ENCODE peak calls at places on chromosomes 13 and 19, in nine cellular contexts. One of them, this sample, is unnamed.

GRCh38 chr19:1254081-1254527 is 5.7 kb downstream of the MIDN start:
- DNase-seq in lower leg skin: no peak
- DNase-seq in GM12865: no peak
- DNase-seq in fibroblast of the aortic adventitia: no peak
- DNase-seq in heart right ventricle: no peak
- DNase-seq in neural progenitor cell: no peak
- DNase-seq in AG10803: no peak
- DNase-seq in ovary: peak
- DNase-seq in epithelial cell of esophagus: no peak
- DNase-seq in this sample: peak

GRCh38 chr19:16585808-16586476 is 13.7 kb upstream of the SLC35E1 start:
- DNase-seq in lower leg skin: no peak
- DNase-seq in GM12865: peak
- DNase-seq in fibroblast of the aortic adventitia: no peak
- DNase-seq in heart right ventricle: no peak
- DNase-seq in neural progenitor cell: no peak
- DNase-seq in AG10803: no peak
- DNase-seq in ovary: no peak
- DNase-seq in epithelial cell of esophagus: peak
- DNase-seq in this sample: peak

GRCh38 chr13:99314640-99315176 is 7.5 kb upstream of the GPR183 start:
- DNase-seq in lower leg skin: no peak
- DNase-seq in GM12865: no peak
- DNase-seq in fibroblast of the aortic adventitia: no peak
- DNase-seq in heart right ventricle: no peak
- DNase-seq in neural progenitor cell: no peak
- DNase-seq in AG10803: no peak
- DNase-seq in ovary: no peak
- DNase-seq in epithelial cell of esophagus: no peak
- DNase-seq in this sample: no peak

GRCh38 chr13:32846020-32846451 is 170.2 kb upstream of the KL start:
- DNase-seq in lower leg skin: no peak
- DNase-seq in GM12865: no peak
- DNase-seq in fibroblast of the aortic adventitia: no peak
- DNase-seq in heart right ventricle: no peak
- DNase-seq in neural progenitor cell: no peak
- DNase-seq in AG10803: no peak
- DNase-seq in ovary: no peak
- DNase-seq in epithelial cell of esophagus: no peak
- DNase-seq in this sample: no peak

GRCh38 chr13:113428469-113428865 is 24.8 kb downstream of the ADPRHL1 start:
- DNase-seq in lower leg skin: no peak
- DNase-seq in GM12865: no peak
- DNase-seq in fibroblast of the aortic adventitia: no peak
- DNase-seq in heart right ventricle: no peak
- DNase-seq in neural progenitor cell: no peak
- DNase-seq in AG10803: no peak
- DNase-seq in ovary: no peak
- DNase-seq in epithelial cell of esophagus: no peak
- DNase-seq in this sample: no peak

GRCh38 chr13:109036091-109036490 is 406.7 kb downstream of the MYO16 start:
- DNase-seq in lower leg skin: no peak
- DNase-seq in GM12865: no peak
- DNase-seq in fibroblast of the aortic adventitia: no peak
- DNase-seq in heart right ventricle: no peak
- DNase-seq in neural progenitor cell: no peak
- DNase-seq in AG10803: peak
- DNase-seq in ovary: no peak
- DNase-seq in epithelial cell of esophagus: no peak
- DNase-seq in this sample: no peak

GRCh38 chr13:37457594-37457993 is 141.0 kb downstream of the POSTN start:
- DNase-seq in lower leg skin: no peak
- DNase-seq in GM12865: no peak
- DNase-seq in fibroblast of the aortic adventitia: peak
- DNase-seq in heart right ventricle: no peak
- DNase-seq in neural progenitor cell: no peak
- DNase-seq in AG10803: no peak
- DNase-seq in ovary: no peak
- DNase-seq in epithelial cell of esophagus: peak
- DNase-seq in this sample: no peak

GRCh38 chr19:38650180-38650775 is 2.8 kb downstream of the ACTN4 start:
- DNase-seq in lower leg skin: no peak
- DNase-seq in GM12865: peak
- DNase-seq in fibroblast of the aortic adventitia: no peak
- DNase-seq in heart right ventricle: no peak
- DNase-seq in neural progenitor cell: no peak
- DNase-seq in AG10803: no peak
- DNase-seq in ovary: no peak
- DNase-seq in epithelial cell of esophagus: peak
- DNase-seq in this sample: peak

DNA sequence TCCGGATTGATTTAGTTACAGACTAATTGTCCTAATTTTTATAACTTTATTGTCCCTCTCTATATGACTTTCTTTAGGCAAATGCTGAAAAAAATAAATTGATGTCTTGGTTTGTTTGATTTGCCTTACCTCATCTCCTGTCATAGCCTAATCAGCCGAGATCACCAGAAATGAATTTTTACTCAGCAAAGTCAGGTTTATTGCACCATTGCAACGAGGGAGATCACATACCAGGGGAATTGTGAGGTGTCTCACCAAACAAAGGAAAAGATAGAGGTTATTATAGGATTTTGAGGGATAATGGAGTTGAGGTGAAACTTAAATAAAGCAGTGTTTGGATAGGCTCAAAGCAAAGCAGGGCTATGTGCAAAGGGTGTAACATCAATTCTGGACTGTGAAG is 372.6 kb downstream of the OXGR1 start:
- DNase-seq in lower leg skin: no peak
- DNase-seq in GM12865: no peak
- DNase-seq in fibroblast of the aortic adventitia: no peak
- DNase-seq in heart right ventricle: no peak
- DNase-seq in neural progenitor cell: no peak
- DNase-seq in AG10803: no peak
- DNase-seq in ovary: no peak
- DNase-seq in epithelial cell of esophagus: peak
- DNase-seq in this sample: no peak
- H3K4me3 ChIP-seq in lower leg skin: no peak
- H3K4me3 ChIP-seq in GM12865: no peak
- H3K4me3 ChIP-seq in fibroblast of the aortic adventitia: no peak
- H3K4me3 ChIP-seq in heart right ventricle: no peak
- H3K4me3 ChIP-seq in neural progenitor cell: no peak
- H3K4me3 ChIP-seq in AG10803: no peak
- H3K4me3 ChIP-seq in ovary: no peak
- H3K4me3 ChIP-seq in epithelial cell of esophagus: no peak
- H3K4me3 ChIP-seq in this sample: no peak

GRCh38 chr13:50159613-50160012 is 144.4 kb downstream of the KCNRG start:
- DNase-seq in lower leg skin: no peak
- DNase-seq in GM12865: no peak
- DNase-seq in fibroblast of the aortic adventitia: no peak
- DNase-seq in heart right ventricle: no peak
- DNase-seq in neural progenitor cell: no peak
- DNase-seq in AG10803: no peak
- DNase-seq in ovary: no peak
- DNase-seq in epithelial cell of esophagus: no peak
- DNase-seq in this sample: no peak

GRCh38 chr13:50158385-50159165 is 143.3 kb downstream of the KCNRG start:
- DNase-seq in lower leg skin: no peak
- DNase-seq in GM12865: peak
- DNase-seq in fibroblast of the aortic adventitia: no peak
- DNase-seq in heart right ventricle: no peak
- DNase-seq in neural progenitor cell: no peak
- DNase-seq in AG10803: no peak
- DNase-seq in ovary: no peak
- DNase-seq in epithelial cell of esophagus: no peak
- DNase-seq in this sample: no peak

GRCh38 chr13:50161052-50161451 is 145.8 kb downstream of the KCNRG start:
- DNase-seq in lower leg skin: no peak
- DNase-seq in GM12865: no peak
- DNase-seq in fibroblast of the aortic adventitia: peak
- DNase-seq in heart right ventricle: no peak
- DNase-seq in neural progenitor cell: no peak
- DNase-seq in AG10803: peak
- DNase-seq in ovary: no peak
- DNase-seq in epithelial cell of esophagus: peak
- DNase-seq in this sample: no peak

GRCh38 chr13:50162001-50162400 is 146.8 kb downstream of the KCNRG start:
- DNase-seq in lower leg skin: no peak
- DNase-seq in GM12865: no peak
- DNase-seq in fibroblast of the aortic adventitia: peak
- DNase-seq in heart right ventricle: no peak
- DNase-seq in neural progenitor cell: no peak
- DNase-seq in AG10803: peak
- DNase-seq in ovary: no peak
- DNase-seq in epithelial cell of esophagus: peak
- DNase-seq in this sample: no peak

DNA sequence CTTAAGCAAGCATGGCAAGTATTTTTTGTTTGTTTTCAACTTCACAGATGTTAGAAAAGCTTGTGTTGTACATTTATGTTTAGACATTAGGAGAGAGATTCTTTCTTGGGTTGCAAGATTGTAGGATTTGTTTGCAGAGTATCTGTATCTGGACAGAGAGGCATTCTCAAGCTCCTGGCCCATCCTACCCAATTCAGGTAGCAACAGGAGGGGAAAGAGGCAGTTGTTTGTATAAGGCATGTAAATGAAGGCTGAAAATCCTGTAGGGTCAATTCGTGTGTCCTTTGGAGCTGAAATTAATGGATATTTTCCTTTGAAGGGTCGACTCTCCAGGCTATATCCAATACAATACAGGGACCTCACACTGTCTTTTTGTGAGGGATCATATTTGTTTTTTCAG is 147.3 kb downstream of the KCNRG start:
- DNase-seq in lower leg skin: no peak
- DNase-seq in GM12865: no peak
- DNase-seq in fibroblast of the aortic adventitia: no peak
- DNase-seq in heart right ventricle: no peak
- DNase-seq in neural progenitor cell: no peak
- DNase-seq in AG10803: no peak
- DNase-seq in ovary: no peak
- DNase-seq in epithelial cell of esophagus: no peak
- DNase-seq in this sample: no peak
- TF ChIP-seq CTCF in lower leg skin: no peak
- TF ChIP-seq CTCF in GM12865: no peak
- TF ChIP-seq CTCF in fibroblast of the aortic adventitia: no peak
- TF ChIP-seq CTCF in heart right ventricle: no peak
- TF ChIP-seq CTCF in neural progenitor cell: no peak
- TF ChIP-seq CTCF in AG10803: no peak
- TF ChIP-seq CTCF in ovary: no peak
- TF ChIP-seq CTCF in epithelial cell of esophagus: no peak
- TF ChIP-seq CTCF in this sample: no peak

GRCh38 chr19:33189453-33189852 is 4.7 kb upstream of the LRP3 start:
- DNase-seq in lower leg skin: no peak
- DNase-seq in GM12865: no peak
- DNase-seq in fibroblast of the aortic adventitia: no peak
- DNase-seq in heart right ventricle: no peak
- DNase-seq in neural progenitor cell: no peak
- DNase-seq in AG10803: no peak
- DNase-seq in ovary: no peak
- DNase-seq in epithelial cell of esophagus: no peak
- DNase-seq in this sample: no peak

GRCh38 chr19:33191501-33191900 is 2.6 kb upstream of the LRP3 start:
- DNase-seq in lower leg skin: no peak
- DNase-seq in GM12865: no peak
- DNase-seq in fibroblast of the aortic adventitia: no peak
- DNase-seq in heart right ventricle: no peak
- DNase-seq in neural progenitor cell: no peak
- DNase-seq in AG10803: no peak
- DNase-seq in ovary: peak
- DNase-seq in epithelial cell of esophagus: no peak
- DNase-seq in this sample: no peak

GRCh38 chr19:33186835-33187540 is 7.1 kb upstream of the LRP3 start:
- DNase-seq in lower leg skin: no peak
- DNase-seq in GM12865: no peak
- DNase-seq in fibroblast of the aortic adventitia: no peak
- DNase-seq in heart right ventricle: no peak
- DNase-seq in neural progenitor cell: no peak
- DNase-seq in AG10803: no peak
- DNase-seq in ovary: no peak
- DNase-seq in epithelial cell of esophagus: no peak
- DNase-seq in this sample: peak

GRCh38 chr19:33192010-33192409 is 2.1 kb upstream of the LRP3 start:
- DNase-seq in lower leg skin: no peak
- DNase-seq in GM12865: no peak
- DNase-seq in fibroblast of the aortic adventitia: no peak
- DNase-seq in heart right ventricle: no peak
- DNase-seq in neural progenitor cell: peak
- DNase-seq in AG10803: no peak
- DNase-seq in ovary: no peak
- DNase-seq in epithelial cell of esophagus: no peak
- DNase-seq in this sample: no peak

GRCh38 chr19:33186431-33186830 is 7.7 kb upstream of the LRP3 start:
- DNase-seq in lower leg skin: no peak
- DNase-seq in GM12865: no peak
- DNase-seq in fibroblast of the aortic adventitia: no peak
- DNase-seq in heart right ventricle: no peak
- DNase-seq in neural progenitor cell: no peak
- DNase-seq in AG10803: no peak
- DNase-seq in ovary: no peak
- DNase-seq in epithelial cell of esophagus: no peak
- DNase-seq in this sample: no peak
- H3K4me3 ChIP-seq in lower leg skin: no peak
- H3K4me3 ChIP-seq in GM12865: no peak
- H3K4me3 ChIP-seq in fibroblast of the aortic adventitia: no peak
- H3K4me3 ChIP-seq in heart right ventricle: no peak
- H3K4me3 ChIP-seq in neural progenitor cell: no peak
- H3K4me3 ChIP-seq in AG10803: no peak
- H3K4me3 ChIP-seq in ovary: no peak
- H3K4me3 ChIP-seq in epithelial cell of esophagus: no peak
- H3K4me3 ChIP-seq in this sample: no peak

GRCh38 chr19:44738603-44739585 is 9.6 kb upstream of the BCL3 start:
- DNase-seq in lower leg skin: no peak
- DNase-seq in GM12865: peak
- DNase-seq in fibroblast of the aortic adventitia: peak
- DNase-seq in heart right ventricle: no peak
- DNase-seq in neural progenitor cell: no peak
- DNase-seq in AG10803: no peak
- DNase-seq in ovary: no peak
- DNase-seq in epithelial cell of esophagus: peak
- DNase-seq in this sample: peak

GRCh38 chr19:44741841-44742352 is 6.6 kb upstream of the BCL3 start:
- DNase-seq in lower leg skin: peak
- DNase-seq in GM12865: no peak
- DNase-seq in fibroblast of the aortic adventitia: peak
- DNase-seq in heart right ventricle: peak
- DNase-seq in neural progenitor cell: peak
- DNase-seq in AG10803: peak
- DNase-seq in ovary: peak
- DNase-seq in epithelial cell of esophagus: peak
- DNase-seq in this sample: peak

GRCh38 chr19:44741258-44741731 is 7.2 kb upstream of the BCL3 start:
- DNase-seq in lower leg skin: peak
- DNase-seq in GM12865: no peak
- DNase-seq in fibroblast of the aortic adventitia: peak
- DNase-seq in heart right ventricle: no peak
- DNase-seq in neural progenitor cell: no peak
- DNase-seq in AG10803: peak
- DNase-seq in ovary: no peak
- DNase-seq in epithelial cell of esophagus: peak
- DNase-seq in this sample: peak

GRCh38 chr19:44738161-44738535 is 10.4 kb upstream of the BCL3 start:
- DNase-seq in lower leg skin: no peak
- DNase-seq in GM12865: no peak
- DNase-seq in fibroblast of the aortic adventitia: no peak
- DNase-seq in heart right ventricle: no peak
- DNase-seq in neural progenitor cell: no peak
- DNase-seq in AG10803: no peak
- DNase-seq in ovary: no peak
- DNase-seq in epithelial cell of esophagus: no peak
- DNase-seq in this sample: no peak

GRCh38 chr19:44740351-44740824 is 8.1 kb upstream of the BCL3 start:
- DNase-seq in lower leg skin: no peak
- DNase-seq in GM12865: peak
- DNase-seq in fibroblast of the aortic adventitia: no peak
- DNase-seq in heart right ventricle: no peak
- DNase-seq in neural progenitor cell: no peak
- DNase-seq in AG10803: no peak
- DNase-seq in ovary: no peak
- DNase-seq in epithelial cell of esophagus: no peak
- DNase-seq in this sample: no peak
- TF ChIP-seq CTCF in lower leg skin: no peak
- TF ChIP-seq CTCF in GM12865: peak
- TF ChIP-seq CTCF in fibroblast of the aortic adventitia: peak
- TF ChIP-seq CTCF in heart right ventricle: no peak
- TF ChIP-seq CTCF in neural progenitor cell: no peak
- TF ChIP-seq CTCF in AG10803: peak
- TF ChIP-seq CTCF in ovary: no peak
- TF ChIP-seq CTCF in epithelial cell of esophagus: no peak
- TF ChIP-seq CTCF in this sample: no peak